ENCODE peak calls at places on chromosomes 3 and 15, in five cellular contexts. S, D, X, W and L are unnamed samples.

GRCh38 chr3:186107148-186108105 is 1.5 kb downstream of the ETV5 start:
- DNase-seq in D (peak; percentile 60), W (peak; percentile 41), X (no peak), S (peak; percentile 88), L (peak; percentile 72)

GRCh38 chr15:88878720-88879184 is 16.6 kb downstream of the HAPLN3 start:
- DNase-seq in W (no peak), D (no peak), X (no peak), S (peak; percentile 95), L (no peak)

GRCh38 chr3:27467545-27467944 is 16.6 kb downstream of the SLC4A7 start:
- DNase-seq in X (no peak), D (no peak), S (no peak), W (no peak), L (peak; percentile 40)

GRCh38 chr3:6640907-6641306 is 220.0 kb upstream of the GRM7 start:
- DNase-seq in S (no peak), W (no peak), X (no peak), D (no peak), L (no peak)

GRCh38 chr15:55277116-55277564 is 12.5 kb downstream of the RAB27A start:
- DNase-seq in D (peak; percentile 82), X (peak; percentile 55), S (no peak), W (peak; percentile 30), L (no peak)

GRCh38 chr15:101478701-101479341 is 10.7 kb downstream of the PCSK6 start:
- DNase-seq in W (no peak), D (no peak), S (peak; percentile 29), X (no peak), L (no peak)

GRCh38 chr3:131349946-131350347 is 31.6 kb upstream of the NUDT16 start:
- DNase-seq in D (no peak), S (no peak), W (no peak), X (no peak), L (peak; percentile 33)

GRCh38 chr15:96367436-96368200 is 37.1 kb downstream of the NR2F2 start:
- DNase-seq in W (no peak), S (peak; percentile 58), D (no peak), X (no peak), L (no peak)

GRCh38 chr3:54698059-54698458 is 229.8 kb downstream of the LRTM1 start:
- DNase-seq in W (no peak), X (peak; percentile 3), D (no peak), S (no peak), L (no peak)

GRCh38 chr3:33940149-33940548 is 141.7 kb downstream of the PDCD6IP start:
- DNase-seq in S (no peak), W (no peak), D (no peak), X (no peak), L (no peak)

GRCh38 chr15:99440551-99441426 is 125.0 kb upstream of the MEF2A start:
- DNase-seq in D (no peak), W (no peak), S (peak; percentile 34), X (peak; percentile 72), L (peak; percentile 7)

GRCh38 chr3:66158933-66159332 is 61.9 kb upstream of the SLC25A26 start:
- DNase-seq in W (no peak), D (no peak), X (no peak), S (no peak), L (no peak)

GRCh38 chr3:152048826-152049225 is 175.4 kb downstream of the SUCNR1 start:
- DNase-seq in W (no peak), S (no peak), D (no peak), X (no peak), L (no peak)

GRCh38 chr3:129360705-129361460 is 67.6 kb downstream of the EFCAB12 start:
- DNase-seq in S (peak; percentile 72), X (no peak), W (no peak), D (no peak), L (no peak)

GRCh38 chr3:99108508-99108907 is 207.0 kb upstream of the DCBLD2 start:
- DNase-seq in D (no peak), X (no peak), S (no peak), W (no peak), L (peak; percentile 29)

GRCh38 chr3:5741017-5741416 is 553.5 kb downstream of the EDEM1 start:
- DNase-seq in S (no peak), W (no peak), D (no peak), X (no peak), L (no peak)

GRCh38 chr3:42892807-42893206 is 13.1 kb upstream of the ZNF662 start:
- DNase-seq in D (no peak), X (no peak), W (no peak), S (no peak), L (no peak)

GRCh38 chr15:70062321-70062956 is 35.3 kb downstream of the TLE3 start:
- DNase-seq in W (no peak), S (no peak), D (peak; percentile 34), X (no peak), L (peak; percentile 18)

GRCh38 chr3:143850877-143851276 is 2.6 kb upstream of the SLC9A9 start:
- DNase-seq in S (no peak), W (no peak), X (no peak), D (no peak), L (no peak)

GRCh38 chr15:95302206-95302605 is 1028.3 kb upstream of the NR2F2 start:
- DNase-seq in W (no peak), D (no peak), X (no peak), S (no peak), L (no peak)

GRCh38 chr3:184562146-184562861 is 719 bp downstream of the EPHB3 start:
- DNase-seq in S (peak; percentile 73), X (no peak), D (no peak), W (no peak), L (no peak)

GRCh38 chr3:77887611-77888010 is 847.7 kb downstream of the ROBO2 start:
- DNase-seq in D (no peak), X (no peak), W (no peak), S (no peak), L (no peak)

GRCh38 chr3:189508784-189509489 is 122.3 kb upstream of the TP63 start:
- DNase-seq in X (no peak), S (no peak), W (no peak), D (no peak), L (no peak)

GRCh38 chr3:15271785-15272381 is 60.5 kb downstream of the SH3BP5 start:
- DNase-seq in D (peak; percentile 93), S (peak; percentile 38), W (peak; percentile 79), X (no peak), L (no peak)

GRCh38 chr15:78565951-78566774 is 843 bp downstream of the CHRNA5 start:
- DNase-seq in W (no peak), D (no peak), X (no peak), S (peak; percentile 73), L (peak; percentile 59)

GRCh38 chr15:69573815-69574472 is 121.3 kb downstream of the RPLP1 start:
- DNase-seq in X (no peak), D (no peak), W (no peak), S (no peak), L (no peak)

GRCh38 chr3:129278439-129278969 is at the start of gene HMCES:
- DNase-seq in X (peak; percentile 98), S (peak; percentile 98), W (peak; percentile 93), D (peak; percentile 95), L (peak; percentile 76)

GRCh38 chr3:47015151-47015550 is 35.7 kb downstream of the NBEAL2 start:
- DNase-seq in W (no peak), X (no peak), D (no peak), S (no peak), L (no peak)

GRCh38 chr3:13588971-13589370 is 40.0 kb downstream of the FBLN2 start:
- DNase-seq in X (no peak), D (no peak), S (no peak), W (no peak), L (no peak)

GRCh38 chr3:101518421-101518871 is 5.4 kb upstream of the SENP7 start:
- DNase-seq in X (no peak), W (peak; percentile 18), S (no peak), D (peak; percentile 70), L (peak; percentile 6)

GRCh38 chr3:106745344-106746168 is 631.7 kb upstream of the CCDC54 start:
- DNase-seq in D (no peak), W (no peak), S (no peak), X (no peak), L (no peak)

GRCh38 chr3:156628836-156629618 is 45.4 kb upstream of the TIPARP start:
- DNase-seq in S (peak; percentile 55), D (no peak), W (no peak), X (no peak), L (no peak)

GRCh38 chr3:50337175-50337861 is 3.3 kb downstream of the RASSF1 start:
- DNase-seq in D (peak; percentile 97), S (peak; percentile 100), W (peak; percentile 89), X (peak; percentile 100), L (peak; percentile 96)

GRCh38 chr15:65612949-65613348 is 2.0 kb upstream of the INTS14 start:
- DNase-seq in X (no peak), D (no peak), S (no peak), W (no peak), L (no peak)

GRCh38 chr3:86958534-86958933 is 32.4 kb downstream of the VGLL3 start:
- DNase-seq in W (no peak), D (no peak), X (no peak), S (no peak), L (no peak)

GRCh38 chr3:162998205-162998604 is 1501.6 kb downstream of the OTOL1 start:
- DNase-seq in S (no peak), X (no peak), W (no peak), D (no peak), L (no peak)